ENCODE peak calls at places on chromosomes 4 and X, in eight cellular contexts. U, J, T, X, R, I, D and Q are unnamed samples.

GRCh38 chr4:38867478-38868054 is at the start of gene FAM114A1:
- DNase-seq in R (peak), U (peak), T (peak), D (peak), I (peak), J (peak), X (peak), Q (peak)

GRCh38 chr4:41611881-41612871 is 74.2 kb downstream of the LIMCH1 start:
- DNase-seq in R (no peak), D (no peak), X (peak), U (no peak), T (peak), J (peak), I (no peak), Q (peak)

GRCh38 chr4:95415346-95415771 is 133.4 kb downstream of the UNC5C start:
- DNase-seq in R (no peak), J (no peak), X (no peak), I (no peak), U (no peak), D (no peak), T (no peak), Q (no peak)

GRCh38 chrX:96761566-96761965 is 76.9 kb downstream of the DIAPH2 start:
- DNase-seq in U (no peak), T (no peak), I (no peak), X (no peak), J (no peak), D (no peak), R (no peak), Q (no peak)

GRCh38 chrX:123833387-123833786 is 26.5 kb upstream of the XIAP start:
- DNase-seq in X (peak), D (peak), T (peak), J (no peak), I (no peak), R (peak), U (peak), Q (no peak)

GRCh38 chr4:158229768-158230167 is 19.5 kb downstream of the TMEM144 start:
- DNase-seq in X (no peak), R (no peak), D (no peak), T (peak), U (no peak), I (no peak), J (no peak), Q (no peak)

GRCh38 chrX:39936886-39937770 is 160.6 kb downstream of the BCOR start:
- DNase-seq in T (no peak), J (no peak), U (no peak), D (peak), I (no peak), R (no peak), X (no peak), Q (no peak)

GRCh38 chrX:125444659-125445058 is 125.0 kb downstream of the TEX13C start:
- DNase-seq in X (no peak), D (no peak), I (no peak), J (no peak), R (no peak), T (no peak), U (no peak), Q (no peak)

GRCh38 chr4:153161599-153161971 is 42.7 kb upstream of the TRIM2 start:
- DNase-seq in I (no peak), D (no peak), J (no peak), U (no peak), T (no peak), X (no peak), R (no peak), Q (no peak)

GRCh38 chr4:155442267-155443105 is 65.7 kb upstream of the MAP9 start:
- DNase-seq in J (peak), U (peak), I (peak), D (peak), R (peak), X (peak), T (peak), Q (peak)

GRCh38 chr4:102824398-102824797 is 3.0 kb downstream of the UBE2D3 start:
- DNase-seq in R (no peak), T (no peak), I (no peak), J (no peak), U (no peak), X (no peak), D (no peak), Q (no peak)

GRCh38 chrX:130669233-130669632 is 233.8 kb downstream of the ENOX2 start:
- DNase-seq in X (no peak), J (no peak), I (no peak), T (no peak), U (no peak), R (no peak), D (no peak), Q (no peak)

GRCh38 chr4:10808591-10808990 is 124.0 kb upstream of the CLNK start:
- DNase-seq in T (no peak), D (no peak), X (peak), U (peak), R (peak), I (no peak), J (peak), Q (peak)

GRCh38 chrX:53303195-53303594 is 21.8 kb upstream of the IQSEC2 start:
- DNase-seq in D (no peak), R (no peak), J (no peak), T (no peak), X (no peak), U (no peak), I (no peak), Q (no peak)

GRCh38 chrX:66676990-66677389 is 38.1 kb upstream of the EDA2R start:
- DNase-seq in D (no peak), R (no peak), U (no peak), J (no peak), I (no peak), T (no peak), X (no peak), Q (no peak)
- H3K27ac ChIP-seq in D (no peak), R (no peak), U (no peak), J (no peak), I (no peak), T (no peak), X (no peak), Q (no peak)

GRCh38 chr4:151689211-151689991 is 71.4 kb downstream of the GATB start:
- DNase-seq in T (no peak), J (no peak), X (no peak), I (no peak), U (no peak), R (no peak), D (no peak), Q (no peak)

GRCh38 chr4:151687021-151687640 is 73.7 kb downstream of the GATB start:
- DNase-seq in T (no peak), I (no peak), R (no peak), J (no peak), D (no peak), U (no peak), X (no peak), Q (no peak)

GRCh38 chr4:151688003-151688784 is 72.6 kb downstream of the GATB start:
- DNase-seq in D (no peak), X (no peak), T (peak), R (no peak), U (no peak), I (no peak), J (no peak), Q (no peak)

GRCh38 chr4:151690164-151690856 is 70.5 kb downstream of the GATB start:
- DNase-seq in X (peak), D (no peak), J (no peak), T (no peak), R (no peak), U (no peak), I (no peak), Q (no peak)

DNA sequence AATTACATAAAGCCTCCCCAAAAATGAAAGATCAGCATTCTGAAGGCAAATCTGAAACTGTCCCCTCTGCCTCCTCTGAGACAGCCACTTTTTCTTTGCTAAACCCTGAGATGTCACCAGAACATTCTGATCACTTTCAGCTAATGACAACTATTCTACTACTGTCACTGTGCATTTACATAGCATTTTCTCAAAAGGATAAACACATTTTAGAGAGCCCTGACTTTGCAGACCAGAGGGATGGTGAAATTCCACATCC is 72.1 kb downstream of the GATB start:
- DNase-seq in D (no peak), T (no peak), I (no peak), J (no peak), U (no peak), R (no peak), X (no peak), Q (no peak)
- H3K27ac ChIP-seq in D (no peak), T (no peak), I (no peak), J (peak), U (no peak), R (peak), X (no peak), Q (no peak)

GRCh38 chr4:8285976-8286718 is 16.6 kb downstream of the HTRA3 start:
- DNase-seq in U (peak), T (no peak), J (peak), R (no peak), I (peak), D (no peak), X (no peak), Q (no peak)
- H3K27ac ChIP-seq in U (no peak), T (no peak), J (no peak), R (no peak), I (no peak), D (no peak), X (no peak), Q (no peak)

DNA sequence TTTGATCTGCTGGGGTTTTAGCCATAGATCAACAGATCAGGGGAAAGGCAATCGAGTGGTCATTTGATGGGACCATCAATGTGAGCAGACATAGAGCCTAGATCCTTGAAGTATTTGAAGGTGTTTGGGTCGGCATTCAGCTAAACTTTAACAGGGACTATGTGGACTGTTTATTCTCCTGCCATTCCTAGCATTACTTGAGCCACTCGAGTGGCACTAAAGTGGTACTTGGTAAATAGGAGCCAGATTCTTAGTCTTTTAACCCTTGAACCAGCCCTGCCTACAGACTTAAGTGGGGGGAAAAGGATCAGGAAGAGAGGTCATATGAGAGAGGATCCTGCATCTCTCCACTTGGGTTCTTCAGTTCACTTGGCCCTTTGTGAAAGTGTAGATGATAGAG is 3.8 kb downstream of the MSN start:
- DNase-seq in I (no peak), X (no peak), U (no peak), T (no peak), R (no peak), D (no peak), J (no peak), Q (no peak)
- H3K27ac ChIP-seq in I (peak), X (no peak), U (no peak), T (no peak), R (peak), D (peak), J (peak), Q (no peak)

DNA sequence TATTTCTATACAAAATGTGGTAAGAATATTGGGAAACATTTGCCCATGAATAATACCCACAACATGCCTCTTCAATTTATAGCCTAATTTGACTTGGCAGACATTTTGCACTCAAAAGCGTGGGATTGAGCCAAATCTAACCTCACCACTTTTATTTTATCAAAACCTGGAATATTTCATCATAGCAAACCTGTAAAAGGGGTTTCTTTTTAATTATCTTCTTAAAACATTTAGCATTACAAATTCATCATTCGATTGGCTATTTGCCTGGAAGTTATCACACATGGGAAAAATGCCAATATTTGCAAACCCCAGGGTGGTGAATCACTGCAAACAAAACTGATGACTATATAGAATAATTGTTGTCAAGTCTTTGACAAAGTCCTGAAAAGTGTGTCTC is 56.2 kb downstream of the VCX3B start:
- DNase-seq in J (no peak), R (no peak), I (no peak), X (no peak), U (no peak), T (no peak), D (no peak), Q (no peak)
- H3K27ac ChIP-seq in J (no peak), R (no peak), I (no peak), X (no peak), U (no peak), T (no peak), D (no peak), Q (no peak)

DNA sequence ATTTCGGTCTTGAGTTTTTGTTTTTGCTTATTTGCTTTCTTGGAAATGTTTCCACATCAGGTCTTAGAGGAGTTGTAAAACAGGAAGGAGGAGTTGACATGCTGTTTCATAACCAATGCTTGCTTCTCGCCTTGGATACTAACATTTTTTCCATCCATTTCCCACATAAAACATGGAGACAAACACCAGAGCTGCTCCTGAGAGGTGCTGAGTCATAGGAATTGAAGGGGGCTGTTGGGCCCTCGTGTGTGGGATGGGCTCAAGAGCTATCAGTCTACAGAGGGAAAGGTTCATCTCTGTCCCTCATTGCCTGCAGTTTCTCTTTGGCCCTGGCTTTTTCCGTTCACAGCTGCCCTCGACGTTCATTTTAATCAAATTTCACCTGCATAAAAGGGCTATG is 29.9 kb downstream of the TBL1X start:
- DNase-seq in U (no peak), D (no peak), J (no peak), X (peak), R (peak), T (no peak), I (no peak), Q (no peak)
- H3K27ac ChIP-seq in U (no peak), D (no peak), J (no peak), X (no peak), R (peak), T (no peak), I (no peak), Q (no peak)

GRCh38 chr4:5918331-5919030 is 25.6 kb upstream of the CRMP1 start:
- DNase-seq in D (no peak), J (no peak), R (no peak), I (no peak), U (no peak), X (no peak), T (no peak), Q (no peak)

GRCh38 chr4:5908836-5909235 is 15.9 kb upstream of the CRMP1 start:
- DNase-seq in R (no peak), T (no peak), I (no peak), X (no peak), U (no peak), D (no peak), J (no peak), Q (no peak)

GRCh38 chr4:5916229-5916628 is 23.3 kb upstream of the CRMP1 start:
- DNase-seq in I (no peak), R (no peak), U (no peak), T (no peak), D (no peak), J (no peak), X (no peak), Q (no peak)

DNA sequence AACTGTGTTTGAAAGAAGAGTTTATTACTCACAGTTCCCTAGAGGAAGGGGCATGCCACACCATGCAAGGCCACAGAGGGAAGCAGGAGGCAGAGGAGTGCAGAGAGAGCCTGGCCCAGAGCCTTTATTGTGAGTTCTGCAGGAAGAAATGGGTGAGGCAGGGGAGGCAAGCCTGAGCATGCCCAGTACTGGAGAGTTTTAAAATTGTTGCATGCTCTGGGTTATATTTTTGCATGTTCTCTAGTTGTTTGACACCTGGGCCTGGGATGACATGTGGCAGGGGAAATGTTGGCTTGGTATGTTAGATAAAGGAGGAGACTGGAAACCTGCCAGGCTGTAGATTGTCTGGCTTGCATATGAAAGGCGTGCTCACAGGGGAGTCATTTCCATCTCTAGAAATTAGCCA is 19.7 kb upstream of the CRMP1 start:
- DNase-seq in X (no peak), I (peak), R (no peak), D (no peak), T (peak), J (no peak), U (no peak), Q (no peak)
- H3K27ac ChIP-seq in X (no peak), I (no peak), R (no peak), D (no peak), T (no peak), J (no peak), U (no peak), Q (no peak)